ENCODE peak calls at places on chromosomes 7 and 10, in eight cellular contexts. M, Q, P, X, N, V, K and Z are unnamed samples. For H3K27me3, the result is how much of the 10 kb centered on the place peaks cover.

GRCh38 chr10:75956624-75957023 is 525.2 kb downstream of the LRMDA start:
- DNase-seq in N (no peak), K (no peak), P (no peak), M (no peak), V (no peak), Q (no peak), X (no peak), Z (no peak)

GRCh38 chr10:130193033-130193432 is 56.8 kb downstream of the GLRX3 start:
- DNase-seq in Q (no peak), K (no peak), P (no peak), X (no peak), N (no peak), M (no peak), V (no peak), Z (no peak)

GRCh38 chr7:47231627-47232026 is 350.3 kb downstream of the TNS3 start:
- DNase-seq in P (no peak), X (no peak), N (no peak), Q (no peak), K (no peak), V (no peak), M (no peak), Z (no peak)

GRCh38 chr7:74525881-74526280 is 72.2 kb downstream of the GTF2IRD1 start:
- DNase-seq in K (no peak), P (no peak), Q (peak), X (no peak), M (peak), V (no peak), N (no peak), Z (no peak)

GRCh38 chr10:85599081-85599480 is 767.5 kb downstream of the GRID1 start:
- DNase-seq in Q (no peak), P (no peak), N (no peak), V (no peak), M (no peak), X (no peak), K (no peak), Z (no peak)

GRCh38 chr10:74078037-74078436 is 72.6 kb downstream of the AP3M1 start:
- DNase-seq in M (no peak), X (no peak), V (no peak), N (no peak), K (no peak), Q (no peak), P (peak), Z (no peak)

GRCh38 chr10:95225136-95225535 is 31.1 kb downstream of the ACSM6 start:
- DNase-seq in X (no peak), V (no peak), M (no peak), N (no peak), Q (no peak), P (no peak), K (no peak), Z (no peak)

GRCh38 chr10:3008518-3009195 is 58.7 kb upstream of the PFKP start:
- DNase-seq in Q (no peak), X (no peak), K (no peak), M (no peak), N (no peak), P (no peak), V (no peak), Z (no peak)

GRCh38 chr7:1767524-1767923 is 97.4 kb downstream of the ELFN1 start:
- DNase-seq in P (no peak), Q (no peak), V (no peak), X (peak), N (no peak), K (peak), M (no peak), Z (no peak)

GRCh38 chr7:135147341-135147898 is 452 bp upstream of the TMEM140 start:
- DNase-seq in K (no peak), M (no peak), X (no peak), P (peak), N (no peak), Q (no peak), V (no peak), Z (no peak)

GRCh38 chr7:130141161-130141857 is 63.9 kb downstream of the TMEM209 start:
- DNase-seq in Q (peak), V (no peak), X (peak), P (peak), N (peak), K (peak), M (peak), Z (peak)

GRCh38 chr7:128304212-128304611 is 39.5 kb downstream of the RBM28 start:
- DNase-seq in X (no peak), Q (no peak), M (no peak), P (no peak), V (no peak), K (no peak), N (no peak), Z (no peak)

GRCh38 chr7:125355899-125356298 is 426.3 kb upstream of the POT1 start:
- DNase-seq in K (no peak), X (no peak), N (no peak), Q (no peak), V (peak), P (peak), M (no peak), Z (no peak)

GRCh38 chr10:72087969-72088878 is at the start of gene SPOCK2:
- DNase-seq in M (no peak), X (no peak), N (no peak), Q (no peak), V (no peak), P (no peak), K (peak), Z (no peak)
- H3K27me3 ChIP-seq in M (under half), X (under half), N (under half), Q (under half), V (under half), P (under half), K (under half), Z (under half)

GRCh38 chr7:157065046-157065445 is 54.6 kb upstream of the MNX1 start:
- DNase-seq in K (no peak), Q (no peak), N (no peak), M (no peak), X (no peak), V (no peak), P (no peak), Z (no peak)
- H3K27me3 ChIP-seq in K (under half), Q (under half), N (under half), M (under half), X (under half), V (under half), P (under half), Z (under half)

DNA sequence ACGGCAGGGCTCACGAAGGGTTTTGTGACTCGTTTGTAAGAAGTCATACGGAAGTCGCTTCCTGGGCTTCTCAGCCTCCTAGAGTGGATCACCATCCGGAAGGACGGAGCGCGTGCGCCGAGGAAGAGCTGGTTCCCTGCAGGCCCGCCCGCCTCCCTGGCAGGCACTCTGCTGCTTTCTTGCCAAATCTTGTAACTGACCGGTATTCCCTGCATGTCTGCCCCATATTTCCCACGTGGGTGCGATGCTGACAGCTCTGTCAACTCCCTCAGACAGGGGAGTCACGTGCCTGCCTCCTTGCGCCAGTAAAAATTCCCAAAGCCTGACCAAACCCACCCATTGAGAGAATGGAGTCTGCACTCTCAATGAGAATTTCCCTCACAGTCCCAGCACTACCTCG is 12.7 kb downstream of the SHH start:
- DNase-seq in K (peak), N (no peak), P (no peak), M (no peak), X (no peak), Q (no peak), V (no peak), Z (no peak)
- H3K27me3 ChIP-seq in K (half or more), N (half or more), P (under half), M (under half), X (under half), Q (under half), V (under half), Z (under half)

DNA sequence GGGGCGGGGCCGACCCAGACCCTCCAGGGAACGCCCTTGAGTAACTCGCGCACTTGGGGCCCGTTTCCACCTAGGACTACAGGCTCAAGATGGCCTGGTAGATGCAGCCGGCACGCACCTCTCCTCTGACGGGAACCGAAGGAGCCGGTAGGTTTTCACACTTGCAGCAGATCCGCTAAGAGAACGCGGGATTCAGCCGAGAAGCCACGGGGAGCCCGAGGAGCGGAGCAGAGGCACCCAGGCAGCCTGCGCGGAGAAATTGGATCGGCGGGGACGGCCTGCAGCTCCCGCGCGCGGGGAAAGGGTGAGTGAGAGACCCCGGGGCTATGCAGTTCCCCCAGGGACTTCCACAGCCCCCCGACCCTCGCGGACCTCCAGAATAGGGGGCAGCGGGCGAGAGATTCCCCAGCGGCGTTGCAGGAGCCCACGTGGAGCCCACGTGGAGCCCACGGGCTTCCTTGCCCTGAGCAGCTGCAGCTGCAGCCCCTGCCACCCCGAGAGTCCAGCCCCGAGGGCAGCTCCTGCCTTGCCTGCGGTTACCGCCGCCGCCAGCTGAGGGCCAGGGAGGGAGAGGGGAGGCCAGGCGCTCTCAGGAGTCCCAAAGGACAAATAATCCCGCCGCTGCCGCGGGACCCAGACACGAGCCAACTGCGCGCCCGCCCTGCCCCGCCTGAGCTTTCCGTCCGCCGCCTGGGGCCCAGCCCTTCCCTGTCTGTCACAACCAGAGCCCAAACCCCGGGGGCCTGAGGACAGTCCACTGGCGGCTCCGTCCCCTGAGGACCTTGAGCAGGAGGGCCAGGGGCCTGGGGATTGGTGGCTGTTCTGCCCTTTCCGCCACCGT is 13.1 kb downstream of the IFT22 start:
- DNase-seq in K (peak), V (no peak), Q (peak), P (peak), M (peak), N (no peak), X (peak), Z (peak)
- H3K27me3 ChIP-seq in K (under half), V (under half), Q (under half), P (under half), M (under half), N (half or more), X (under half), Z (under half)

GRCh38 chr7:93566876-93567275 is 7.6 kb downstream of the CALCR start:
- DNase-seq in V (no peak), K (no peak), N (no peak), P (no peak), M (no peak), Q (no peak), X (no peak), Z (no peak)

GRCh38 chr7:93574269-93574645 is 267 bp downstream of the CALCR start:
- DNase-seq in Q (no peak), X (no peak), K (peak), P (no peak), M (no peak), N (no peak), V (no peak), Z (no peak)

GRCh38 chr7:93563584-93563983 is 10.9 kb downstream of the CALCR start:
- DNase-seq in V (no peak), M (no peak), P (no peak), X (no peak), K (no peak), N (no peak), Q (no peak), Z (no peak)

GRCh38 chr7:93574646-93575554 is at the start of gene CALCR:
- DNase-seq in X (no peak), Q (peak), P (no peak), N (no peak), V (no peak), K (peak), M (no peak), Z (no peak)

DNA sequence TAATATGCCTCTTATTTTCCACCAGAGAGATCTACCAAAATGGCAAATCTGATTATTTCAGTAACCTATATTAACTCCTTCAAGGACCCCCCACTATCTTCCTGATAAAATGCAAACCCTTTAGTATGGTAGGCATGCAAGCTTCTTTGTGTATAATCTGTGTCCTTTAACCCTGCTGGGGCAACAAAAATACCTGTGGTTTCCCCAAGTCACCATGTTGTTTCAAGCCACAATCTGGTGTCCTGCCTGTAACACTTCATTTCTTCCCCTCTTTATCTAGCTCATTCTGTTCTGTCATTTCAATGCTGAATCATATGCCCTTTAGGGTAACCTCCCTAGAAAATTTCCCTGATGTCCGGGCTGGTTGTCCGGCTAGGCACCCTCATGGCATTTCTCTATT is 5.3 kb downstream of the CALCR start:
- DNase-seq in M (no peak), K (no peak), X (no peak), P (no peak), N (no peak), Q (no peak), V (no peak), Z (no peak)
- H3K27me3 ChIP-seq in M (under half), K (under half), X (under half), P (under half), N (under half), Q (under half), V (under half), Z (under half)

GRCh38 chr10:128457136-128457535 is 330.9 kb upstream of the MKI67 start:
- DNase-seq in P (no peak), V (no peak), M (no peak), N (no peak), X (no peak), Q (no peak), K (no peak), Z (no peak)
- H3K27me3 ChIP-seq in P (under half), V (under half), M (under half), N (half or more), X (under half), Q (under half), K (under half), Z (under half)

GRCh38 chr7:90917536-90917935 is 321.4 kb downstream of the CDK14 start:
- DNase-seq in K (no peak), M (no peak), N (no peak), X (no peak), V (no peak), Q (no peak), P (no peak), Z (no peak)

GRCh38 chr7:90919766-90920165 is 323.6 kb downstream of the CDK14 start:
- DNase-seq in V (no peak), X (no peak), N (no peak), Q (no peak), P (no peak), K (no peak), M (no peak), Z (no peak)

GRCh38 chr7:90916319-90916718 is 320.2 kb downstream of the CDK14 start:
- DNase-seq in K (no peak), N (no peak), V (no peak), M (no peak), Q (no peak), P (no peak), X (no peak), Z (no peak)

GRCh38 chr7:90920336-90920735 is 324.2 kb downstream of the CDK14 start:
- DNase-seq in Q (no peak), K (no peak), X (no peak), V (no peak), N (no peak), P (no peak), M (no peak), Z (no peak)

GRCh38 chr7:90918303-90918702 is 322.2 kb downstream of the CDK14 start:
- DNase-seq in X (no peak), M (no peak), N (no peak), V (no peak), K (no peak), Q (no peak), P (no peak), Z (no peak)
- H3K27me3 ChIP-seq in X (under half), M (under half), N (under half), V (under half), K (under half), Q (under half), P (under half), Z (under half)